ENCODE peak calls at places on chromosomes 6 and 20, in eight cellular contexts. W is neural crest cell, Q is Panc1, R is uterus, K is lower leg skin, G is suprapubic skin, P is MCF 10A, H is GM12865. D is an unnamed sample.

GRCh38 chr6:81997091-81997926 is 244.8 kb upstream of the TENT5A start:
- DNase-seq in K (no peak), P (peak), H (peak), Q (no peak), W (no peak), R (no peak), G (no peak), D (no peak)

GRCh38 chr6:11120273-11121005 is 8.9 kb upstream of the ERVFRD-1 start:
- DNase-seq in W (no peak), H (no peak), G (no peak), R (no peak), P (peak), K (no peak), Q (no peak), D (no peak)

GRCh38 chr6:38434051-38434450 is 205.7 kb downstream of the BTBD9 start:
- DNase-seq in Q (no peak), W (no peak), H (no peak), G (no peak), P (no peak), R (no peak), K (no peak), D (no peak)

GRCh38 chr6:165632194-165632593 is 30.8 kb downstream of the PDE10A start:
- DNase-seq in K (no peak), W (no peak), Q (no peak), P (no peak), G (no peak), R (no peak), H (no peak), D (no peak)

GRCh38 chr6:51268666-51269065 is 450.0 kb downstream of the TFAP2B start:
- DNase-seq in H (no peak), P (no peak), R (no peak), G (no peak), W (no peak), Q (no peak), K (no peak), D (no peak)

GRCh38 chr20:42484335-42484734 is 705.4 kb downstream of the PTPRT start:
- DNase-seq in G (no peak), K (no peak), P (peak), Q (no peak), W (no peak), R (no peak), H (no peak), D (no peak)

GRCh38 chr20:4719190-4719589 is 2.5 kb upstream of the PRND start:
- DNase-seq in H (no peak), Q (no peak), P (no peak), W (no peak), G (no peak), K (no peak), R (no peak), D (no peak)

GRCh38 chr20:52291109-52291508 is 99.5 kb upstream of the ZFP64 start:
- DNase-seq in R (no peak), G (no peak), H (no peak), P (no peak), Q (no peak), W (peak), K (no peak), D (no peak)

GRCh38 chr6:138724015-138724414 is 49.6 kb upstream of the CCDC28A start:
- DNase-seq in H (no peak), G (no peak), W (no peak), Q (no peak), P (no peak), R (no peak), K (no peak), D (no peak)

GRCh38 chr20:14523090-14523489 is 185.7 kb upstream of the FLRT3 start:
- DNase-seq in R (no peak), H (no peak), K (no peak), P (no peak), G (no peak), W (no peak), Q (no peak), D (no peak)

GRCh38 chr6:135937126-135937525 is 85.6 kb downstream of the PDE7B start:
- DNase-seq in K (no peak), H (no peak), P (no peak), Q (no peak), W (no peak), G (no peak), R (no peak), D (no peak)

GRCh38 chr20:25103526-25103925 is 21.6 kb upstream of the VSX1 start:
- DNase-seq in K (no peak), R (no peak), W (no peak), Q (no peak), P (no peak), H (no peak), G (no peak), D (no peak)

GRCh38 chr6:82951935-82952334 is 113.7 kb downstream of the UBE3D start:
- DNase-seq in H (no peak), Q (no peak), R (no peak), P (no peak), K (no peak), G (no peak), W (no peak), D (no peak)

GRCh38 chr6:125944434-125944816 is 12.1 kb upstream of the HINT3 start:
- DNase-seq in W (no peak), H (no peak), R (peak), K (no peak), P (peak), G (no peak), Q (no peak), D (no peak)

DNA sequence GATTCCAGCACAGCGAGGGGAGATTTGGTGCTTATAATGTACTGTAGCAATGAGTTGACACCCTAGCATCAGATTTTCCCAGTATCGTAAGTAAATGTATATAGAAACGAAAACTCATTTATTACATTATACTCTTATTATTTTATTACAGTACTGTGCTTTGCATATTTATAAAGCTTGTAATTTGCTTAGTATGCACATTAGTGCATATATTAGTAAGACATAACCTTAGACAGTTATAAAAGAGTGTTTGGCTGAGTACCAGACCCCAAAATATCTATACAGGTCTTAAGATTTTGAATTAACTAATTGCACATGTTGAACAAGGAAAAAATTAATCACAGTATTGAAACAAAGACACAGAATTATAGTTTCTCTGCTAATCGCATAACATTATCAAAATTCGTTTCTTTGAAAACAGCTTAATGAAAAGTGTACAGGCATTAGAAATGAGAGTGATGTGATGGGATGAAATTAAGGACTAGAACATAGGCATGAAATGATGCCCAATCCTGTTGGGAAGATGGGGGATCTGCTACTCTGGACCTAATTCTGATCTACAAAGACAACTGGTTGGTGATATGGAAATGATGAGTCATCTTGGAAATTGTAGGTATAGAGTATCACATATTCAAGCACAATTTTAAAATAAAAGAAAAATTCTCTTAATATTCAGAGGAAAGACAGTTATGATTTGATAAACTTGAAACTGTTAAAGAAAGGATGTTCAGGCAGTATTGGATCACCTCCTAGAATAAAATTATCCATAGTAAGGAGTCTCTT is 42.8 kb downstream of the STXBP5 start:
- DNase-seq in K (no peak), G (no peak), W (no peak), H (no peak), P (no peak), R (no peak), Q (no peak), D (no peak)
- TF ChIP-seq CTCF in K (no peak), G (no peak), W (no peak), H (no peak), P (no peak), R (no peak), Q (no peak), D (no peak)

DNA sequence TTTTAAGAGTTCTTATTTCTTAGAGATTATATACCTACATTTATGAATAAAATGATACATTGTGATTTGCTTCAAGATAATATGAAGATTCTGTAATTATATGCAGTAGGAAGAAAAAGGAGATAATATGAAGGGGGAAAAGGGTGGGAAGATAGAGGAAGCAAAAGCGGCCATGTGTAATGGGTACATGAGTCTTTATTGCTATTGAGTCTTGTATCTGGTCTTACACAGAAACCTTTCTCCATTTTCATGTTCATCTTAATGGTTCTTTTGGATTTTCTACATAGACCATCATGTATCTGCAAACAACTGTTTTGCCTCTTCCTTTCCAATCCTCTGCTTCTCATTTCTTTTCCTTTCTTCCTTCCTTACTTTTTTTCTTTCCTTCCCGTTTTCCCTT is 36.1 kb downstream of the PHF20 start:
- DNase-seq in H (no peak), P (no peak), R (no peak), K (no peak), G (no peak), Q (no peak), W (no peak), D (no peak)
- TF ChIP-seq CTCF in H (no peak), P (no peak), R (no peak), K (no peak), G (no peak), Q (no peak), W (no peak), D (no peak)

GRCh38 chr6:25637946-25638345 is 14.1 kb upstream of the SCGN start:
- DNase-seq in W (no peak), P (peak), Q (no peak), H (no peak), G (no peak), K (no peak), R (no peak), D (no peak)
- TF ChIP-seq CTCF in W (no peak), P (no peak), Q (no peak), H (no peak), G (no peak), K (no peak), R (no peak), D (no peak)

GRCh38 chr6:112503210-112503609 is 156.1 kb downstream of the RFPL4B start:
- DNase-seq in W (peak), H (no peak), R (no peak), Q (no peak), G (no peak), K (no peak), P (no peak), D (no peak)

GRCh38 chr6:112501705-112502104 is 154.6 kb downstream of the RFPL4B start:
- DNase-seq in Q (no peak), P (no peak), H (no peak), R (no peak), K (no peak), W (peak), G (no peak), D (no peak)

GRCh38 chr6:112502348-112503130 is 155.4 kb downstream of the RFPL4B start:
- DNase-seq in P (peak), K (no peak), Q (no peak), H (no peak), R (no peak), W (peak), G (no peak), D (no peak)
- TF ChIP-seq CTCF in P (peak), K (no peak), Q (peak), H (no peak), R (no peak), W (peak), G (peak), D (no peak)

GRCh38 chr6:48474136-48474535 is 363.1 kb upstream of the PTCHD4 start:
- DNase-seq in P (no peak), Q (no peak), G (no peak), K (no peak), R (no peak), H (no peak), W (no peak), D (no peak)
- TF ChIP-seq CTCF in P (no peak), Q (no peak), G (no peak), K (no peak), R (no peak), H (no peak), W (no peak), D (no peak)

D was measured in GM20000.